ENCODE peak calls at places on chromosomes 11 and 22, in eight cellular contexts. O is sigmoid colon, V is Peyer's patch, C is dorsolateral prefrontal cortex, I is RWPE1, H is brain microvascular endothelial cell, T is body of pancreas, P is PC-3. Y is an unnamed sample.

GRCh38 chr11:102111011-102111786 is 952 bp downstream of the YAP1 start:
- DNase-seq in I (peak; percentile 86), V (peak; percentile 78), C (no peak), H (peak; percentile 80), T (peak; percentile 74), O (peak; percentile 89), P (peak; percentile 79), Y (no peak)

GRCh38 chr11:8354622-8355417 is 91.1 kb upstream of the LMO1 start:
- DNase-seq in I (no peak), P (peak; percentile 32), V (peak; percentile 48), T (peak; percentile 22), H (no peak), O (no peak), C (peak; percentile 42), Y (peak; percentile 43)

GRCh38 chr11:68528630-68529029 is 68.1 kb downstream of the PPP6R3 start:
- DNase-seq in I (no peak), H (no peak), C (no peak), O (peak; percentile 81), V (no peak), P (no peak), T (no peak), Y (no peak)

GRCh38 chr11:57340228-57340627 is 2.1 kb downstream of the P2RX3 start:
- DNase-seq in C (no peak), P (peak; percentile 35), T (no peak), H (no peak), V (peak; percentile 48), I (no peak), O (no peak), Y (no peak)

GRCh38 chr11:74684661-74685060 is 46.6 kb downstream of the CHRDL2 start:
- DNase-seq in O (peak; percentile 34), V (peak; percentile 7), C (no peak), I (no peak), H (no peak), T (peak; percentile 6), P (no peak), Y (no peak)

GRCh38 chr22:31302021-31302420 is 9.7 kb upstream of the PIK3IP1 start:
- DNase-seq in P (no peak), T (no peak), H (no peak), V (no peak), C (no peak), I (no peak), O (no peak), Y (no peak)

GRCh38 chr11:5509803-5510202 is at the start of gene UBQLN3:
- DNase-seq in O (no peak), I (no peak), C (no peak), T (no peak), H (no peak), P (no peak), V (no peak), Y (no peak)

GRCh38 chr22:41417622-41418390 is 28.8 kb downstream of the TOB2 start:
- DNase-seq in V (peak; percentile 90), O (peak; percentile 99), P (no peak), H (no peak), I (no peak), T (peak; percentile 100), C (peak; percentile 97), Y (peak; percentile 95)

GRCh38 chr11:66336234-66337102 is at the start of gene RIN1:
- DNase-seq in C (peak; percentile 77), P (peak; percentile 95), V (peak; percentile 73), O (peak; percentile 83), I (peak; percentile 97), T (peak; percentile 73), H (peak; percentile 98), Y (no peak)

GRCh38 chr11:102886999-102887398 is 12.2 kb upstream of the MMP12 start:
- DNase-seq in H (no peak), T (no peak), O (no peak), P (no peak), I (peak; percentile 30), V (no peak), C (no peak), Y (no peak)

GRCh38 chr11:34790620-34791019 is 125.6 kb downstream of the APIP start:
- DNase-seq in P (peak; percentile 16), I (no peak), C (no peak), H (no peak), T (no peak), O (no peak), V (no peak), Y (no peak)

GRCh38 chr11:17547051-17547577 is at the start of gene OTOG:
- DNase-seq in V (no peak), C (no peak), H (no peak), I (peak; percentile 17), O (no peak), T (no peak), P (peak; percentile 10), Y (no peak)

GRCh38 chr11:3093281-3094191 is 36.3 kb upstream of the CARS1 start:
- DNase-seq in P (no peak), C (no peak), V (no peak), I (no peak), O (peak; percentile 64), T (no peak), H (no peak), Y (no peak)

GRCh38 chr22:29689872-29690213 is 30.0 kb upstream of the CABP7 start:
- DNase-seq in O (no peak), I (no peak), V (peak; percentile 73), T (peak; percentile 71), C (peak; percentile 79), H (peak; percentile 22), P (peak; percentile 35), Y (peak; percentile 77)

GRCh38 chr11:67376873-67377808 is 3.7 kb upstream of the CLCF1 start:
- DNase-seq in P (peak; percentile 82), I (no peak), H (no peak), C (no peak), O (no peak), T (peak; percentile 52), V (no peak), Y (no peak)

GRCh38 chr11:109864834-109865557 is 228.2 kb upstream of the ZC3H12C start:
- DNase-seq in C (no peak), I (no peak), V (no peak), T (no peak), O (no peak), H (peak; percentile 14), P (no peak), Y (no peak)

GRCh38 chr22:19173047-19174035 is 5.2 kb downstream of the SLC25A1 start:
- DNase-seq in H (no peak), I (no peak), T (peak; percentile 18), V (peak; percentile 75), O (no peak), P (no peak), C (no peak), Y (no peak)

GRCh38 chr11:63490551-63491239 is at the start of gene PLAAT5:
- DNase-seq in T (peak; percentile 33), O (peak; percentile 76), H (peak; percentile 6), C (peak; percentile 31), P (no peak), I (no peak), V (peak; percentile 57), Y (no peak)

GRCh38 chr11:120122921-120123683 is 14.8 kb downstream of the TRIM29 start:
- DNase-seq in V (no peak), H (no peak), T (no peak), P (no peak), O (no peak), I (no peak), C (no peak), Y (no peak)
- H3K27ac ChIP-seq in V (no peak overlapping the region), H (no peak overlapping the region), T (no peak overlapping the region), P (peak overlapping the region; percentile 97), O (no peak overlapping the region), I (peak overlapping the region; percentile 98), C (no peak overlapping the region), Y (no peak overlapping the region)

GRCh38 chr22:32887293-32887692 is 85.8 kb downstream of the TIMP3 start:
- DNase-seq in T (no peak), O (no peak), I (no peak), C (no peak), V (no peak), P (no peak), H (no peak), Y (no peak)
- H3K27ac ChIP-seq in T (no peak overlapping the region), O (no peak overlapping the region), I (no peak overlapping the region), C (no peak overlapping the region), V (no peak overlapping the region), P (no peak overlapping the region), H (no peak overlapping the region), Y (no peak overlapping the region)

DNA sequence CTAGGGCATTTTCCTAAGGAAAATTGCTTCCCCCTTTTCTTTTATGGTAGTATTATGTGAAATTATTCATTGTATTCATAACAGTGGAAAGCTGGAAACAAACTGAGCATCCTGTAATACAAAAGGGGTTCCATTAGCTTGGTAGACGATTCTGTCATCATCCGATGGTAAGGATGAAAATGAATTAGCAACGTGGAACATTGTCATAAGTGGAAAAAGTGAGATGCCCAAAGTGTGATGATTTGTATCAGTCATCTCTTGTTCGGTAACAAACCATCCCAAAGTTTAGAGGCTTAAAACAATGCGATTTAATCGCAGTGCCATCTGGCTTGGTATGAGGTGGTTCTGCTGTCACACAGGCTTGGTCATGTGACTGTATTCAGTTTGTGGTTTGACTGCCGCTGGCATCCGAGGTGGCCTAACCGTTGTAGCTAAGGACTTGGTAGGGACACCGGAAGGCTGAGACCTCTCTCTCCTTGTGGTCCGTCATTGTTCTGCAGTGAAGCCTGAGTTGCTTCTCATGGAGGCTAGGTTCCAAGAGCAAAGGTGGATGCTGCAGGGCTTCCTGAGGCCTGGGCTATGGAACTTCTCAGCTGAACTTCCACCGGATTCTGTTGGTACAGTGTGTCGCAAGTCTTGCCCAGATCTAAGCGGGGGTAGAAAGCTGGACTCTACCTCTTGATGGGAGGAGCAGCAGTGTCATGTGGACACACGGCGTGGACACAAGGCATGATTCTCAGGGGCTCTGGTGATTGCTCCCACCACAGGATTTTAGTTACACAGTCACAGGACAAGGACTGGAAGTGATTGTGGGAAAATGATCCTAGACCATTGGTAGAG is 36.2 kb downstream of the BCR start:
- DNase-seq in T (no peak), V (peak; percentile 20), C (no peak), P (no peak), I (no peak), O (no peak), H (no peak), Y (no peak)
- H3K27ac ChIP-seq in T (no peak overlapping the region), V (peak overlapping the region; percentile 38), C (no peak overlapping the region), P (no peak overlapping the region), I (peak overlapping the region; percentile 80), O (peak overlapping the region; percentile 45), H (peak overlapping the region; percentile 15), Y (no peak overlapping the region)

DNA sequence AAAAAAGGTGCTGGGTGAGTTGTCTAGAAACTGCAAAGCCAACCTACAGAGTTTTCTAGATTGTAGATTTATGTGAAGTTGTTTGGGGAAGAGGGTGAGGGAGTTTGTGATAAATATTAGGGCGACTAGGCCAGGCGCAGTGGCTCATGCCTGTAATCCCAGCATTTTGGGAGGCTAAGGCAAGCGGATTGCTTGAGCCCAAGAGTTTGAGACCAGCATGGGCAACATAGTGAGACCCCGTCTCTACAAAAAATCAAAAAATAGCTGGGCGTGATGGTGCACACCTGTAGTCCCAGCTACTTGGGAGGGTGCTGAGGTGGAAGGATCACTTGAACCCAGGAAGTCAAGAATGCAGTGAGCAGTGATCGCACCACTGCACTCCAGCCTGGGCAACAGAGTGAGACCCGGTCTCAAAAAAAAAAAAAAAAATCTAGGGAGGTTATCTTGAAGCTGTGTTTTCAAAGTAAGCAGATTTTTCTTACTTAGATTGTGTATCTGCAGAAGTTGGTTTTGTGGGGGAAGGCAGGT is 844 bp downstream of the APOL6 start:
- DNase-seq in I (no peak), T (no peak), P (no peak), V (no peak), C (no peak), O (no peak), H (no peak), Y (no peak)
- H3K27ac ChIP-seq in I (peak overlapping the region; percentile 87), T (peak overlapping the region; percentile 81), P (peak overlapping the region; percentile 59), V (peak overlapping the region; percentile 93), C (peak overlapping the region; percentile 57), O (peak overlapping the region; percentile 85), H (no peak overlapping the region), Y (peak overlapping the region; percentile 86)

GRCh38 chr11:65210361-65210731 is 28.6 kb downstream of the CAPN1 start:
- DNase-seq in O (peak; percentile 55), V (no peak), P (no peak), H (no peak), I (no peak), T (no peak), C (no peak), Y (peak; percentile 32)
- H3K27ac ChIP-seq in O (no peak overlapping the region), V (no peak overlapping the region), P (no peak overlapping the region), H (no peak overlapping the region), I (peak overlapping the region; percentile 55), T (no peak overlapping the region), C (no peak overlapping the region), Y (no peak overlapping the region)